ENCODE peak calls at places on chromosomes 16 and 17, in nine cellular contexts. D, U, M, S, Q, K, F, G and X are unnamed samples.

GRCh38 chr16:30875881-30876791 is 17.7 kb downstream of the BCL7C start:
- DNase-seq in D (no peak), U (no peak), M (no peak), S (no peak), Q (peak; percentile 26), K (no peak), F (peak; percentile 22), G (no peak), X (no peak)

GRCh38 chr17:80783461-80783860 is 208.2 kb upstream of the CHMP6 start:
- DNase-seq in D (no peak), U (no peak), M (no peak), S (no peak), Q (no peak), K (no peak), F (no peak), G (no peak), X (no peak)

GRCh38 chr16:56988161-56988947 is 1.0 kb upstream of the NLRC5 start:
- DNase-seq in D (no peak), U (no peak), M (no peak), S (peak; percentile 21), Q (peak; percentile 37), K (no peak), F (no peak), G (peak; percentile 24), X (no peak)

GRCh38 chr16:85566502-85567100 is 46.5 kb upstream of the GSE1 start:
- DNase-seq in D (no peak), U (no peak), M (peak; percentile 42), S (no peak), Q (no peak), K (no peak), F (no peak), G (no peak), X (no peak)

GRCh38 chr17:79905832-79906231 is 66.6 kb upstream of the CBX4 start:
- DNase-seq in D (no peak), U (no peak), M (no peak), S (no peak), Q (no peak), K (no peak), F (no peak), G (no peak), X (no peak)

GRCh38 chr17:77451271-77451893 is 310.6 kb downstream of the SEC14L1 start:
- DNase-seq in D (no peak), U (peak; percentile 88), M (peak; percentile 94), S (peak; percentile 75), Q (peak; percentile 69), K (peak; percentile 77), F (peak; percentile 83), G (peak; percentile 68), X (no peak)

GRCh38 chr17:21214777-21215541 is 998 bp upstream of the TMEM11 start:
- DNase-seq in D (no peak), U (no peak), M (no peak), S (no peak), Q (no peak), K (no peak), F (no peak), G (no peak), X (no peak)

GRCh38 chr17:78387982-78388941 is 9.8 kb downstream of the PGS1 start:
- DNase-seq in D (no peak), U (no peak), M (peak; percentile 32), S (peak; percentile 61), Q (peak; percentile 89), K (peak; percentile 43), F (peak; percentile 46), G (no peak), X (no peak)

GRCh38 chr16:54928421-54929089 is 2.1 kb upstream of the IRX5 start:
- DNase-seq in D (no peak), U (peak; percentile 66), M (peak; percentile 92), S (peak; percentile 51), Q (no peak), K (peak; percentile 76), F (peak; percentile 78), G (no peak), X (no peak)

GRCh38 chr17:34201225-34201624 is 53.9 kb upstream of the CCL2 start:
- DNase-seq in D (no peak), U (no peak), M (no peak), S (no peak), Q (peak; percentile 18), K (no peak), F (no peak), G (no peak), X (no peak)

GRCh38 chr16:81551141-81551808 is 106.7 kb downstream of the CMIP start:
- DNase-seq in D (no peak), U (no peak), M (no peak), S (no peak), Q (peak; percentile 70), K (no peak), F (no peak), G (no peak), X (no peak)

GRCh38 chr16:69838417-69838990 is 76.4 kb downstream of the WWP2 start:
- DNase-seq in D (no peak), U (peak; percentile 65), M (no peak), S (no peak), Q (no peak), K (peak; percentile 35), F (peak; percentile 56), G (no peak), X (no peak)

GRCh38 chr16:70496513-70496912 is 26.8 kb downstream of the COG4 start:
- DNase-seq in D (no peak), U (no peak), M (no peak), S (no peak), Q (no peak), K (no peak), F (no peak), G (no peak), X (no peak)

GRCh38 chr17:58970966-58971575 is 135.6 kb downstream of the TRIM37 start:
- DNase-seq in D (no peak), U (no peak), M (no peak), S (no peak), Q (peak; percentile 36), K (no peak), F (no peak), G (no peak), X (no peak)

GRCh38 chr17:82083009-82083408 is 15.0 kb downstream of the FASN start:
- DNase-seq in D (no peak), U (no peak), M (no peak), S (no peak), Q (no peak), K (no peak), F (no peak), G (no peak), X (no peak)

GRCh38 chr16:69709456-69710084 is 16.8 kb downstream of the NQO1 start:
- DNase-seq in D (no peak), U (no peak), M (no peak), S (no peak), Q (peak; percentile 73), K (no peak), F (no peak), G (peak; percentile 46), X (no peak)

GRCh38 chr16:49700222-49700927 is 155.5 kb downstream of the ZNF423 start:
- DNase-seq in D (no peak), U (no peak), M (no peak), S (peak; percentile 75), Q (no peak), K (peak; percentile 36), F (peak; percentile 32), G (peak; percentile 25), X (no peak)

GRCh38 chr17:41322264-41322902 is 6.9 kb upstream of the KRTAP17-1 start:
- DNase-seq in D (no peak), U (no peak), M (no peak), S (no peak), Q (peak; percentile 79), K (no peak), F (no peak), G (peak; percentile 10), X (peak; percentile 45)

GRCh38 chr16:31076319-31076718 is 2.1 kb downstream of the ZNF646 start:
- DNase-seq in D (no peak), U (no peak), M (no peak), S (no peak), Q (no peak), K (no peak), F (no peak), G (no peak), X (no peak)

GRCh38 chr17:75090871-75091854 is 3.4 kb downstream of the SLC16A5 start:
- DNase-seq in D (no peak), U (peak; percentile 85), M (no peak), S (peak; percentile 47), Q (no peak), K (no peak), F (peak; percentile 38), G (no peak), X (no peak)

GRCh38 chr17:55238931-55239297 is 25.8 kb upstream of the HLF start:
- DNase-seq in D (no peak), U (no peak), M (no peak), S (no peak), Q (no peak), K (no peak), F (no peak), G (no peak), X (no peak)

GRCh38 chr16:89150981-89151380 is 20.6 kb upstream of the CDH15 start:
- DNase-seq in D (no peak), U (no peak), M (no peak), S (no peak), Q (no peak), K (no peak), F (no peak), G (no peak), X (no peak)
- H3K36me3 ChIP-seq in D (no peaks in the 10 kb centered on the region), U (no peaks in the 10 kb centered on the region), M (peaks cover 53% of the 10 kb centered on the region), S (no peaks in the 10 kb centered on the region), Q (peaks cover 18% of the 10 kb centered on the region), K (peaks cover 55% of the 10 kb centered on the region), F (peaks cover 32% of the 10 kb centered on the region), G (peaks cover 4% of the 10 kb centered on the region), X (peaks cover 2% of the 10 kb centered on the region)

GRCh38 chr17:72122336-72122667 is 1.5 kb downstream of the SOX9 start:
- DNase-seq in D (no peak), U (no peak), M (no peak), S (no peak), Q (no peak), K (no peak), F (no peak), G (no peak), X (no peak)
- H3K4me3 ChIP-seq in D (peak overlapping the region; percentile 60), U (peak overlapping the region; percentile 15), M (peak overlapping the region; percentile 53), S (peak overlapping the region; percentile 19), Q (peak overlapping the region; percentile 95), K (peak overlapping the region; percentile 81), F (peak overlapping the region; percentile 64), G (peak overlapping the region; percentile 68), X (peak overlapping the region; percentile 96)

DNA sequence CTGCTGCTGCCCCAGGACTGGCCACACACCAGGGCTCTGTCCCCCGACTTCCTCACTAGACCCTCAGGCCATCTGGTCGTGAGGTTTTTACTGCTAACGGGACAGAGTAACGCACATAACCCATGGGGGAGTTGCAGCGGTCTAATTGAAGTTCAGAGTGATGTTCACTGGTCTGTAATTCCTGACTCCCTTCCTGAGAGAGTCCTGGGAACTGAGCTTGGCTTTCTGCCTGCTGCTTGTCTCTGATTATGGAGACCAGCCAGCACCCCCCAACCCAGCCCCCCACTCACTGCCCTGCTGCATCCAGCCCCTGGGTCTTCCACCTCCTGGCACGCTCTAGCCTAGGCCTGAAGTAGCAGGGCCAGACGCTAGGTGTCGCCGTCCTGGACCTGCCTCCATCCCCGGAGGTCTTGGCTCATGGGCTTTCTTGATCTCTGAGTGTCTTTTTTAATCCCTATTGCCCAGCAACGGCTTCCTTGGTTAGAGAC is 192.9 kb downstream of the CCDC182 start:
- DNase-seq in D (no peak), U (no peak), M (peak; percentile 61), S (peak; percentile 40), Q (no peak), K (no peak), F (no peak), G (no peak), X (no peak)
- TF ChIP-seq CTCF in D (peak; percentile 46), U (peak; percentile 10), M (peak; percentile 31), S (peak; percentile 10), Q (peak; percentile 37), K (peak; percentile 54), F (peak; percentile 62), G (no peak), X (peak; percentile 85)

GRCh38 chr17:4155980-4156620 is 13.1 kb downstream of the CYB5D2 start:
- DNase-seq in D (no peak), U (no peak), M (no peak), S (no peak), Q (no peak), K (no peak), F (no peak), G (no peak), X (no peak)
- H3K36me3 ChIP-seq in D (no peaks in the 10 kb centered on the region), U (no peaks in the 10 kb centered on the region), M (peaks cover 53% of the 10 kb centered on the region), S (no peaks in the 10 kb centered on the region), Q (peaks cover 21% of the 10 kb centered on the region), K (peaks cover 52% of the 10 kb centered on the region), F (peaks cover 27% of the 10 kb centered on the region), G (no peaks in the 10 kb centered on the region), X (no peaks in the 10 kb centered on the region)